ENCODE peak calls at places on chromosomes 16 and 17, in six cellular contexts. K is gastrocnemius medialis, T is right lobe of liver, U is breast epithelium, I is uterus, W is body of pancreas. Y is an unnamed sample.

GRCh38 chr16:50360033-50360778 is 8.6 kb downstream of the BRD7 start:
- DNase-seq in K (no peak), T (no peak), U (no peak), I (no peak), W (peak; percentile 48), Y (no peak)

GRCh38 chr17:7029096-7029495 is 6.2 kb downstream of the BCL6B start:
- DNase-seq in K (no peak), T (no peak), U (no peak), I (no peak), W (no peak), Y (no peak)

GRCh38 chr16:79325211-79325610 is 275.3 kb downstream of the MAF start:
- DNase-seq in K (no peak), T (no peak), U (no peak), I (no peak), W (no peak), Y (no peak)

GRCh38 chr17:7107795-7108559 is 6.6 kb downstream of the ASGR2 start:
- DNase-seq in K (no peak), T (peak; percentile 45), U (no peak), I (no peak), W (no peak), Y (no peak)

GRCh38 chr17:76696763-76697701 is 13.7 kb downstream of the MXRA7 start:
- DNase-seq in K (peak; percentile 78), T (no peak), U (no peak), I (no peak), W (no peak), Y (no peak)

GRCh38 chr17:44965491-44966234 is 2.4 kb downstream of the C1QL1 start:
- DNase-seq in K (no peak), T (no peak), U (no peak), I (no peak), W (no peak), Y (no peak)

GRCh38 chr16:79008036-79008868 is 592.3 kb downstream of the MAF start:
- DNase-seq in K (no peak), T (no peak), U (no peak), I (no peak), W (no peak), Y (no peak)

GRCh38 chr17:37717627-37718382 is 27.1 kb downstream of the HNF1B start:
- DNase-seq in K (no peak), T (no peak), U (no peak), I (no peak), W (no peak), Y (no peak)

GRCh38 chr17:12902046-12902445 is 112.7 kb downstream of the ARHGAP44 start:
- DNase-seq in K (no peak), T (no peak), U (no peak), I (no peak), W (no peak), Y (no peak)

GRCh38 chr16:71902656-71903365 is 7.5 kb downstream of the IST1 start:
- DNase-seq in K (no peak), T (no peak), U (no peak), I (no peak), W (no peak), Y (no peak)

GRCh38 chr16:74601131-74601871 is 5.6 kb downstream of the GLG1 start:
- DNase-seq in K (no peak), T (no peak), U (no peak), I (no peak), W (no peak), Y (no peak)

GRCh38 chr16:525520-526180 is 1.9 kb upstream of the CAPN15 start:
- DNase-seq in K (no peak), T (no peak), U (peak; percentile 35), I (no peak), W (peak; percentile 59), Y (no peak)

GRCh38 chr17:11031787-11032186 is 193.9 kb upstream of the PIRT start:
- DNase-seq in K (no peak), T (no peak), U (no peak), I (no peak), W (no peak), Y (no peak)

GRCh38 chr16:49801290-49801689 is 54.6 kb downstream of the ZNF423 start:
- DNase-seq in K (no peak), T (no peak), U (no peak), I (no peak), W (no peak), Y (no peak)

GRCh38 chr17:49739662-49740271 is 24.2 kb downstream of the FAM117A start:
- DNase-seq in K (peak; percentile 89), T (peak; percentile 81), U (peak; percentile 77), I (peak; percentile 89), W (peak; percentile 83), Y (peak; percentile 94)

GRCh38 chr17:49741009-49741691 is 22.8 kb downstream of the FAM117A start:
- DNase-seq in K (no peak), T (no peak), U (no peak), I (peak; percentile 54), W (no peak), Y (no peak)

GRCh38 chr17:49738456-49739163 is 25.3 kb downstream of the FAM117A start:
- DNase-seq in K (peak; percentile 62), T (peak; percentile 60), U (no peak), I (no peak), W (peak; percentile 28), Y (no peak)

GRCh38 chr17:49742256-49742655 is 21.7 kb downstream of the FAM117A start:
- DNase-seq in K (no peak), T (no peak), U (no peak), I (no peak), W (no peak), Y (no peak)

DNA sequence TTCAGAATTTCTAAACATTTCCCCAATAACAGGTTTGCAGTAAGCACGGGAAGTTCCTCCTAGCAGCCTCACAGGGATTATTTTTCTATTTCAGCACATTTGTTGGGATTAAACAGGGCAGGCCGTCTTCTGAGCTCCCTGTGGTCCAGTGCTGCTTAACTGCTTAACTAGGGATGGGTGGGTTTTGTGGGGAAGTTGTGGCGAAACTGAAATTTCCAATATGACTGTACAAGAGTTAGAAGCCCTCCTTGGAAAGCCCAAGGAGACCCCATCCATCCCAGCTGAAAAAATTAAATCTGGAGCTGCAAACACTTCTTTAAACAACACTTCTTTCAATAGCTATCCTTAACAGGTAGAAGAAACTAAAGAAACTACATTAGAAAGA is 22.2 kb downstream of the FAM117A start:
- DNase-seq in K (no peak), T (no peak), U (no peak), I (no peak), W (no peak), Y (no peak)
- H3K27ac ChIP-seq in K (peak overlapping the region; percentile 50), T (peak overlapping the region; percentile 12), U (peak overlapping the region; percentile 59), I (peak overlapping the region; percentile 93), W (no peak overlapping the region), Y (peak overlapping the region; percentile 88)

DNA sequence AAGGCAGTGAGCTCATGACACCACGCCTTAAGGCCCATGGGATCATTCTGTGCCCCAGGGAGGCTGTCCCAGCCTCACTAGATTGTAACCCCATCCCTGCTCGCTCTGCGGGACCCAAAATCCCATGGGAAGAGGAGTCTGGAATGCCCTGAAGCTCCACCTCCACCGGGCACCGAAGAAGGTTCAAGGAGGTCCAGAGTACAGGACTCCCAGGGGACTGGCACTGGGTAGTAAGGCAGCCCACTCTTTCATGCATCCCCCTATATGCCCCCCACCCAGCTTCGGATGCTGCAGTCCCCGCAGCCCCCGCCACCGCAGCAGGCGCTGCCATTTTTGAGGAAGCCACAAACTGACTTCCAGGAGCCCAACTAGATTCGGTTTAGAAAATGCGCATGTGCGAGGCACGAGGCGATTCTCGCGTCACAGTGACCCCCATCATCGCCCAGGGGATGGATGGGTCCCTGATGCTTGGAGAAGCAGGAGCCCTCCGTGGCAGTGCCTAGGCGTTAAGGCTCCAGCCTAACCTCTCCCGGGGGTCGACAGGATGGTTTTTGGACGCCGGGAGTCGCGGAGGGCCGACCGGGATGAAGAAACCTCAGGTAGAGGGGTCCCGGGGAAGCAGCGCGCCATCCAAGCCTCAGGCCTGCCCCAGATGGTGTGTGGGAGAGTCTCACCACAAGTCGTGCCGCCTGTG is 1681.0 kb downstream of the TP53TG3F start:
- DNase-seq in K (no peak), T (no peak), U (no peak), I (no peak), W (no peak), Y (no peak)
- H3K9me3 ChIP-seq in K (no peaks in the 10 kb centered on the region), T (no peaks in the 10 kb centered on the region), U (peaks cover 37% of the 10 kb centered on the region), I (no peaks in the 10 kb centered on the region), W (no peaks in the 10 kb centered on the region), Y (no peaks in the 10 kb centered on the region)

DNA sequence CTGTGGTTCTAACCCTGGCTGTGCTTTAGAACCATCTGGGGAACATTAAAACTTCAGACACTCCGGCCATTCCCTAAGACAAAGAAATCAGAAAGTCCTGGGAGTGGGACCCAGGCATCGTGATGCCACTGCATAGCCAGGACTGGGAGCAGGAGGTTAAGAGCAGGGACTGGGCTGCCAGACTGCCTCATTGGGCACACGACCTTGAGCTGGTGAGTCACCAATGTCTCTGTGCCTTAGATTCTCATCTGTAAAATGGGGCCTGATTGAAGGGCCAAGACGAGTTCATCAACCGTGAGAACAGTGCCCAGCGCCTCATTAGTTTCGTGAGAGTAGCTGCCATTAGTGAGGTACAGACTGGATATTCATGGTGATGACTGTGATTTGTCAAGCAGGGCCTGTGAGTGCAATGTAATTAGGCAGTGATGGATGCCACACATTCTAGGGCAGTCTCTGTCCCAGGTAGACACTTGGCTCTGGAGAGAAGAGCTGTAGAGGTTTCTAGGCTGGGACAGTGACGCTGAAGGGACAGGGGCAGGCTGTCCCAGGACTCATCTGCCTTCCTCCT is 196.8 kb downstream of the NTN1 start:
- DNase-seq in K (no peak), T (no peak), U (no peak), I (no peak), W (no peak), Y (no peak)
- H3K27ac ChIP-seq in K (peak overlapping the region; percentile 39), T (no peak overlapping the region), U (peak overlapping the region; percentile 82), I (peak overlapping the region; percentile 81), W (peak overlapping the region; percentile 40), Y (peak overlapping the region; percentile 81)

DNA sequence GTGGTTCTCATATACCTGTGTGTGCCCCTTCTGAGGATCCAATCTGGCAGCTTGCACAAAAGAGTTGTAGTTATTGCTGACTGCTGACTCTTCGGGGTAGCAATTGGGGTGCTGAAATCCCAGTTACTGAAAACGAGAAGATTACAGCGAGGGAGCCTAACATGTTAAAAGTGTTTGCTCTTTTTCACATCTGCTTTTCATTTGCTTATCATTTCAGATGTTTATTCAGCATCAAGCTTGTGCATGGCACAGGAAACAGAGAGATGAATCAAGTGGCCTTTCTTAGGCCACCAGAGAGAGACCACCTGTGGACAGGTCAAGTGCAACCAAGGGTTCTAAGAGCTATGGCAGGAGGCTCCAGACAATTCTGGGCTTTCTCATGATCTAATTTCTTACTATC is 16.9 kb downstream of the DHRS7B start:
- DNase-seq in K (no peak), T (no peak), U (no peak), I (no peak), W (no peak), Y (no peak)
- H3K9me3 ChIP-seq in K (no peaks in the 10 kb centered on the region), T (no peaks in the 10 kb centered on the region), U (no peaks in the 10 kb centered on the region), I (no peaks in the 10 kb centered on the region), W (no peaks in the 10 kb centered on the region), Y (no peaks in the 10 kb centered on the region)

GRCh38 chr17:64277831-64278562 is 14.9 kb upstream of the TEX2 start:
- DNase-seq in K (no peak), T (no peak), U (no peak), I (no peak), W (no peak), Y (no peak)

GRCh38 chr17:64278614-64279013 is 15.6 kb upstream of the TEX2 start:
- DNase-seq in K (no peak), T (no peak), U (no peak), I (peak; percentile 27), W (no peak), Y (no peak)

GRCh38 chr17:64282753-64283080 is 19.7 kb upstream of the TEX2 start:
- DNase-seq in K (peak; percentile 29), T (no peak), U (no peak), I (no peak), W (no peak), Y (no peak)

GRCh38 chr17:64276961-64277505 is 14.0 kb upstream of the TEX2 start:
- DNase-seq in K (no peak), T (no peak), U (no peak), I (no peak), W (no peak), Y (no peak)

GRCh38 chr17:64281962-64282752 is 19.1 kb upstream of the TEX2 start:
- DNase-seq in K (peak; percentile 35), T (peak; percentile 61), U (peak; percentile 52), I (peak; percentile 55), W (peak; percentile 71), Y (no peak)
- H3K27ac ChIP-seq in K (peak overlapping the region; percentile 54), T (no peak overlapping the region), U (peak overlapping the region; percentile 38), I (no peak overlapping the region), W (no peak overlapping the region), Y (no peak overlapping the region)

Y was measured in esophagus muscularis mucosa.